ENCODE peak calls at places on chromosomes 13 and 19, in nine cellular contexts. One of them, this sample, is unnamed.

GRCh38 chr13:42333613-42334328 is 61.8 kb downstream of the AKAP11 start:
- DNase-seq in AG10803: peak
- DNase-seq in upper lobe of right lung: no peak
- DNase-seq in Peyer's patch: no peak
- DNase-seq in GM12865: peak
- DNase-seq in astrocyte of the cerebellum: peak
- DNase-seq in uterus: no peak
- DNase-seq in testis: peak
- DNase-seq in dorsolateral prefrontal cortex: no peak
- DNase-seq in this sample: peak

GRCh38 chr13:31882794-31883193 is 143.5 kb downstream of the RXFP2 start:
- DNase-seq in AG10803: no peak
- DNase-seq in upper lobe of right lung: no peak
- DNase-seq in Peyer's patch: no peak
- DNase-seq in GM12865: no peak
- DNase-seq in astrocyte of the cerebellum: no peak
- DNase-seq in uterus: no peak
- DNase-seq in testis: no peak
- DNase-seq in dorsolateral prefrontal cortex: no peak
- DNase-seq in this sample: no peak

GRCh38 chr13:77176350-77176749 is 149.4 kb upstream of the FBXL3 start:
- DNase-seq in AG10803: peak
- DNase-seq in upper lobe of right lung: no peak
- DNase-seq in Peyer's patch: no peak
- DNase-seq in GM12865: no peak
- DNase-seq in astrocyte of the cerebellum: peak
- DNase-seq in uterus: no peak
- DNase-seq in testis: no peak
- DNase-seq in dorsolateral prefrontal cortex: no peak
- DNase-seq in this sample: no peak

GRCh38 chr13:94914829-94915228 is 202.5 kb upstream of the SOX21 start:
- DNase-seq in AG10803: no peak
- DNase-seq in upper lobe of right lung: no peak
- DNase-seq in Peyer's patch: no peak
- DNase-seq in GM12865: no peak
- DNase-seq in astrocyte of the cerebellum: no peak
- DNase-seq in uterus: no peak
- DNase-seq in testis: no peak
- DNase-seq in dorsolateral prefrontal cortex: no peak
- DNase-seq in this sample: no peak

GRCh38 chr19:1725100-1726064 is 27.9 kb upstream of the ONECUT3 start:
- DNase-seq in AG10803: peak
- DNase-seq in upper lobe of right lung: no peak
- DNase-seq in Peyer's patch: no peak
- DNase-seq in GM12865: no peak
- DNase-seq in astrocyte of the cerebellum: no peak
- DNase-seq in uterus: no peak
- DNase-seq in testis: peak
- DNase-seq in dorsolateral prefrontal cortex: peak
- DNase-seq in this sample: peak

GRCh38 chr19:55642153-55643002 is 1.1 kb upstream of the ZNF581 start:
- DNase-seq in AG10803: no peak
- DNase-seq in upper lobe of right lung: peak
- DNase-seq in Peyer's patch: peak
- DNase-seq in GM12865: peak
- DNase-seq in astrocyte of the cerebellum: no peak
- DNase-seq in uterus: no peak
- DNase-seq in testis: peak
- DNase-seq in dorsolateral prefrontal cortex: no peak
- DNase-seq in this sample: no peak

GRCh38 chr13:110379905-110380341 is 72.8 kb downstream of the COL4A2 start:
- DNase-seq in AG10803: peak
- DNase-seq in upper lobe of right lung: no peak
- DNase-seq in Peyer's patch: no peak
- DNase-seq in GM12865: no peak
- DNase-seq in astrocyte of the cerebellum: no peak
- DNase-seq in uterus: peak
- DNase-seq in testis: no peak
- DNase-seq in dorsolateral prefrontal cortex: no peak
- DNase-seq in this sample: no peak

GRCh38 chr13:33145667-33146066 is 129.4 kb downstream of the KL start:
- DNase-seq in AG10803: no peak
- DNase-seq in upper lobe of right lung: no peak
- DNase-seq in Peyer's patch: no peak
- DNase-seq in GM12865: peak
- DNase-seq in astrocyte of the cerebellum: no peak
- DNase-seq in uterus: no peak
- DNase-seq in testis: no peak
- DNase-seq in dorsolateral prefrontal cortex: no peak
- DNase-seq in this sample: no peak

GRCh38 chr19:34667349-34668076 is 9.4 kb downstream of the SCGB2B2 start:
- DNase-seq in AG10803: peak
- DNase-seq in upper lobe of right lung: peak
- DNase-seq in Peyer's patch: no peak
- DNase-seq in GM12865: no peak
- DNase-seq in astrocyte of the cerebellum: no peak
- DNase-seq in uterus: no peak
- DNase-seq in testis: no peak
- DNase-seq in dorsolateral prefrontal cortex: no peak
- DNase-seq in this sample: no peak

GRCh38 chr19:44702551-44703176 is 3.7 kb downstream of the CEACAM16 start:
- DNase-seq in AG10803: no peak
- DNase-seq in upper lobe of right lung: no peak
- DNase-seq in Peyer's patch: no peak
- DNase-seq in GM12865: no peak
- DNase-seq in astrocyte of the cerebellum: no peak
- DNase-seq in uterus: no peak
- DNase-seq in testis: no peak
- DNase-seq in dorsolateral prefrontal cortex: no peak
- DNase-seq in this sample: no peak

GRCh38 chr19:17305517-17306284 is at the start of gene MRPL34:
- DNase-seq in AG10803: peak
- DNase-seq in upper lobe of right lung: peak
- DNase-seq in Peyer's patch: peak
- DNase-seq in GM12865: peak
- DNase-seq in astrocyte of the cerebellum: peak
- DNase-seq in uterus: peak
- DNase-seq in testis: peak
- DNase-seq in dorsolateral prefrontal cortex: peak
- DNase-seq in this sample: peak
- H3K4me3 ChIP-seq in AG10803: peak
- H3K4me3 ChIP-seq in upper lobe of right lung: peak
- H3K4me3 ChIP-seq in Peyer's patch: peak
- H3K4me3 ChIP-seq in GM12865: peak
- H3K4me3 ChIP-seq in astrocyte of the cerebellum: peak
- H3K4me3 ChIP-seq in uterus: peak
- H3K4me3 ChIP-seq in testis: peak
- H3K4me3 ChIP-seq in dorsolateral prefrontal cortex: peak
- H3K4me3 ChIP-seq in this sample: peak

GRCh38 chr19:54172413-54172763 is 572 bp downstream of the TMC4 start:
- DNase-seq in AG10803: no peak
- DNase-seq in upper lobe of right lung: no peak
- DNase-seq in Peyer's patch: no peak
- DNase-seq in GM12865: no peak
- DNase-seq in astrocyte of the cerebellum: no peak
- DNase-seq in uterus: no peak
- DNase-seq in testis: no peak
- DNase-seq in dorsolateral prefrontal cortex: no peak
- DNase-seq in this sample: no peak

GRCh38 chr19:54168174-54168917 is 4.6 kb downstream of the TMC4 start:
- DNase-seq in AG10803: peak
- DNase-seq in upper lobe of right lung: peak
- DNase-seq in Peyer's patch: peak
- DNase-seq in GM12865: peak
- DNase-seq in astrocyte of the cerebellum: peak
- DNase-seq in uterus: peak
- DNase-seq in testis: peak
- DNase-seq in dorsolateral prefrontal cortex: peak
- DNase-seq in this sample: peak

GRCh38 chr19:54173951-54174817 is 1.2 kb upstream of the TMC4 start:
- DNase-seq in AG10803: no peak
- DNase-seq in upper lobe of right lung: no peak
- DNase-seq in Peyer's patch: no peak
- DNase-seq in GM12865: no peak
- DNase-seq in astrocyte of the cerebellum: no peak
- DNase-seq in uterus: no peak
- DNase-seq in testis: no peak
- DNase-seq in dorsolateral prefrontal cortex: no peak
- DNase-seq in this sample: no peak

GRCh38 chr19:54169149-54169731 is 3.7 kb downstream of the TMC4 start:
- DNase-seq in AG10803: no peak
- DNase-seq in upper lobe of right lung: no peak
- DNase-seq in Peyer's patch: no peak
- DNase-seq in GM12865: no peak
- DNase-seq in astrocyte of the cerebellum: no peak
- DNase-seq in uterus: no peak
- DNase-seq in testis: no peak
- DNase-seq in dorsolateral prefrontal cortex: no peak
- DNase-seq in this sample: no peak

DNA sequence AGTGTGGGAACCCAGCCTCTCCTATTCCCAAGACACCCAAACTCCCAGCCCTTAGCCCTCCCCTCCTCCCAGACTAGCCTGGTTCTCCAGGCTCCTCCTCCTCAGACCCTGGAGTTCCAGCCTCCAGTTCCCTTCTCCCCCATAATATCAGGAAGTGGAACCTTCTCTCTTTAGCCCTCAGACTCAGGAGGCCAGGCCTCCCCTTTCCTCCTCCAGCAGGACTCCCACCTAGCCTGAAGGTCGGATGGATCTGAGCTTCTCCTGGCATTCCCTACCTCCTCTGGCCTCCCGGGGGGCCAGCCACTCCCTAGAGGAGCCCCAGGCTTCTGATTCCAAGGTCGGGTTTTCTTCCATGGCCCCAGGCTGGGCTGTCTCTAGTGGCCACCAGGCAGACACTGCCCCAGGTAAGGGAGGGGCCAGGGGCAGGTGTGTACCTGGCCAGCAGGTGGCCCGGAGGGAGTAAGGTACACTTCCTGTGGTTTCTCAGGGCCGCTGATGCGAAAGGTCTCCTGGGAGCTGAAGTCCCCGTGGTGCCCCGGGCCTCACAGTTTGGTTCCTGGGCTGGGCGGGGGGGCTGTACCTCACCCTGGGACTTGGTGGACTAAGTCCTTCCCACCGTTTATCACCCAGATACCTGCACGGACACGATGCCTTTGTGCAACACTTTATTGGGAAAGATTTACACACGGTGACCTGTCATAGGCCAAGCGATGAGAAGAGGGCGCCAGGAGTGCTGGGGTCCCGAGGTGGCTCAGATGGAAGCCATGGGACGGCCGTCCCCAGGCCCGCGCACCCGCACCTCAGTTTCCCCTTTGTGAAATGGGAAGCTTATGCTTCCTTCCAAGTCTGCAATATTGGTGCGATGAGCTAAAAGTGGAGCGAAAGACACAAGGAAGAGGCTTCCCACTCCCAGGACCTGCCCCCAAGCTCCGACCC is at the start of gene TMC4:
- DNase-seq in AG10803: peak
- DNase-seq in upper lobe of right lung: peak
- DNase-seq in Peyer's patch: peak
- DNase-seq in GM12865: no peak
- DNase-seq in astrocyte of the cerebellum: no peak
- DNase-seq in uterus: no peak
- DNase-seq in testis: no peak
- DNase-seq in dorsolateral prefrontal cortex: no peak
- DNase-seq in this sample: peak
- H3K4me3 ChIP-seq in AG10803: no peak
- H3K4me3 ChIP-seq in upper lobe of right lung: peak
- H3K4me3 ChIP-seq in Peyer's patch: peak
- H3K4me3 ChIP-seq in GM12865: no peak
- H3K4me3 ChIP-seq in astrocyte of the cerebellum: no peak
- H3K4me3 ChIP-seq in uterus: no peak
- H3K4me3 ChIP-seq in testis: no peak
- H3K4me3 ChIP-seq in dorsolateral prefrontal cortex: peak
- H3K4me3 ChIP-seq in this sample: no peak

DNA sequence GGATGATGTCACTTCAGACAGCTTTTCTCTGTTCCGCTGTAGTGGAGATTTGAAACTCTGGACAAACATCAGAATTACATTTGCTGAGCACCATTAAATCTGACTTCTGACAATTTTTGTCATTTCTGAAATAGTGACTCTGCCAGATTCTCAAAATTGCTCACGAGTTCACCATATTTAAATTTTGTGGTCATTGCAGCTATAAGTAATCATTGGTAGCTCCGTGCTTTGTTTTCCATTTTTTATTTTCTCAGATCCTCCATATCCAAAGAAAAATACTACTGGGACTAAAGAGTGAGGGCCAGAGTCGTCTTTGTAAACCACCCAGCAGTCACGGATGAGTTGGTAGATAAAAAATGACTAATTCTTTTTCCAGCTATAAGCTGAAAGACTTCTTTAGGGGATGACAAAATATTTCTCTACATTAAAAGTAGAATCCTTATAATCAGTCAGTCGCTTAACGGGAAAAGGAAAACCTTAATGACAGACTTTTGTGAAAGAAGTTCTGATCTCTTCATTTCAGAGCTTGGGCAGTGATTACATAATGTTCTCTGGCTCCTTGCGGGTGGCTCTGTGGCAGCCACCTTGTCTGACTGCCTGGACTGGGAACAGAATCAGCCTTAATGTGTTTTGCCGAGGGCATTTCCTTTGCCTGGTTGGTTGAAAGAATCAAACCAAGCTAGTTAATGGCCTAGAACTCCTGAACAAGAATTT is 2.3 kb downstream of the ITM2B start:
- DNase-seq in AG10803: peak
- DNase-seq in upper lobe of right lung: no peak
- DNase-seq in Peyer's patch: no peak
- DNase-seq in GM12865: peak
- DNase-seq in astrocyte of the cerebellum: no peak
- DNase-seq in uterus: no peak
- DNase-seq in testis: peak
- DNase-seq in dorsolateral prefrontal cortex: peak
- DNase-seq in this sample: no peak
- H3K4me3 ChIP-seq in AG10803: peak
- H3K4me3 ChIP-seq in upper lobe of right lung: peak
- H3K4me3 ChIP-seq in Peyer's patch: peak
- H3K4me3 ChIP-seq in GM12865: no peak
- H3K4me3 ChIP-seq in astrocyte of the cerebellum: peak
- H3K4me3 ChIP-seq in uterus: peak
- H3K4me3 ChIP-seq in testis: peak
- H3K4me3 ChIP-seq in dorsolateral prefrontal cortex: peak
- H3K4me3 ChIP-seq in this sample: peak

DNA sequence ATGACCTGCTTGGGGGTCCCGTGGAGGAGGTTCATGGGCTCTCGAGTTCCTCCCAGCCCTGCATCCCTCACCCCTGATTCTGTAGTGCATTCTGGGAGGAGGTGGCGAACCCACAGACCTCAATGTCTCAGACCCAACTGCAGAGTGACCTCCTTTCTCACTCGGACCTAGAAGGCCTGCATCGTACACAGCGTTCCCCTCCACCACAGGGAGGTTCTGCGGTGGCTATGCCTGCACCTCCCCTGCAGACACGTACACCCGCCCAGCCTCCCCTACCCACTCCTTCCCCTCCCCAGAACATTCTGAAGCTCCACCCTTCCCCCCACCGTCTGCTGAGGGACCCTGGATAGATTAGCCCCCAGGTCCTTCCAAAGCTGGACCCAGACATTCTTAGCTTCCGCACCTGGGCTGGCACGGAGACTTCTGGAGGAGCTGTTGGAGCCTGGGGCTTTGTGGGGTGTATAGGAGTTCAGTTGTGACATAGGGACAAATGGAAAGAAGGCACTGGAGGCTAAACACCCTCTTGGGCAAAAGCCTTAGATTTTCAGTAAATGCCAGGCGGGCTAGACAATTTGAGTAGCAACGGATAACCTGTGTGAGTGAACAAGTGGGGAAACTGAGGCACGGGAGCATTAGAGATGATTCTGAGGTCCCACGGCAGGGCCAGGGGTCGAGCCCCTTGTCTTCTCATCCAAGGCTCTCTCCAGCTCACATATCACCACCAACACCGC is 455 bp upstream of the FSD1 start:
- DNase-seq in AG10803: no peak
- DNase-seq in upper lobe of right lung: no peak
- DNase-seq in Peyer's patch: peak
- DNase-seq in GM12865: no peak
- DNase-seq in astrocyte of the cerebellum: no peak
- DNase-seq in uterus: no peak
- DNase-seq in testis: no peak
- DNase-seq in dorsolateral prefrontal cortex: no peak
- DNase-seq in this sample: no peak
- H3K4me3 ChIP-seq in AG10803: peak
- H3K4me3 ChIP-seq in upper lobe of right lung: no peak
- H3K4me3 ChIP-seq in Peyer's patch: peak
- H3K4me3 ChIP-seq in GM12865: no peak
- H3K4me3 ChIP-seq in astrocyte of the cerebellum: peak
- H3K4me3 ChIP-seq in uterus: no peak
- H3K4me3 ChIP-seq in testis: peak
- H3K4me3 ChIP-seq in dorsolateral prefrontal cortex: peak
- H3K4me3 ChIP-seq in this sample: no peak